ENCODE peak calls at places on chromosomes 4 and X, in eight cellular contexts. A is upper lobe of right lung, N is transverse colon, C is spleen, W is heart left ventricle, O is A549, T is suprapubic skin, U is choroid plexus epithelial cell. V is an unnamed sample.

GRCh38 chr4:93267747-93268146 is 560.8 kb upstream of the ATOH1 start:
- DNase-seq in O (no peak), N (no peak), W (no peak), C (no peak), U (no peak), T (no peak), A (no peak), V (no peak)

GRCh38 chr4:109548655-109549054 is 11.4 kb upstream of the MCUB start:
- DNase-seq in C (no peak), T (no peak), N (no peak), O (no peak), A (no peak), W (peak; percentile 31), U (peak; percentile 93), V (peak; percentile 18)

GRCh38 chr4:185534850-185535761 is at the start of gene PDLIM3:
- DNase-seq in U (no peak), N (peak; percentile 58), C (peak; percentile 75), W (peak; percentile 87), T (peak; percentile 73), A (peak; percentile 79), O (peak; percentile 21), V (no peak)

GRCh38 chrX:9279271-9279596 is 185.6 kb upstream of the TBL1X start:
- DNase-seq in N (no peak), O (no peak), A (no peak), T (no peak), C (no peak), U (peak; percentile 74), W (no peak), V (no peak)

GRCh38 chr4:52979821-52980590 is 117.9 kb downstream of the RASL11B start:
- DNase-seq in T (no peak), C (no peak), A (no peak), N (no peak), W (no peak), O (no peak), U (no peak), V (no peak)

GRCh38 chrX:32852203-32852602 is 359.1 kb downstream of the DMD start:
- DNase-seq in O (no peak), T (no peak), U (no peak), W (no peak), C (no peak), A (no peak), N (no peak), V (no peak)

GRCh38 chrX:47201545-47201944 is 7.9 kb downstream of the UBA1 start:
- DNase-seq in W (no peak), T (no peak), A (no peak), U (no peak), N (no peak), O (no peak), C (no peak), V (no peak)

GRCh38 chr4:111923786-111924185 is 221.5 kb upstream of the FAM241A start:
- DNase-seq in W (no peak), O (no peak), A (no peak), N (no peak), T (no peak), U (no peak), C (no peak), V (no peak)

GRCh38 chr4:37728064-37728463 is 41.9 kb upstream of the RELL1 start:
- DNase-seq in W (no peak), U (no peak), C (no peak), T (no peak), A (no peak), N (no peak), O (no peak), V (no peak)

GRCh38 chr4:65798498-65799127 is 128.3 kb upstream of the EPHA5 start:
- DNase-seq in N (no peak), T (no peak), A (no peak), C (no peak), U (no peak), O (no peak), W (no peak), V (no peak)

GRCh38 chr4:153152453-153153338 is 51.5 kb upstream of the TRIM2 start:
- DNase-seq in A (peak; percentile 72), W (peak; percentile 58), T (no peak), U (peak; percentile 49), C (peak; percentile 81), O (no peak), N (peak; percentile 70), V (no peak)

GRCh38 chr4:123919576-123920098 is 523.0 kb downstream of the SPRY1 start:
- DNase-seq in W (no peak), T (no peak), C (no peak), O (no peak), U (no peak), A (no peak), N (no peak), V (no peak)

GRCh38 chrX:102599950-102600579 is 750 bp downstream of the ARMCX5 start:
- DNase-seq in N (no peak), T (no peak), C (no peak), A (no peak), O (no peak), W (no peak), U (peak; percentile 56), V (no peak)

GRCh38 chr4:137420901-137421384 is 111.4 kb downstream of the PCDH18 start:
- DNase-seq in C (peak; percentile 72), T (no peak), N (no peak), O (no peak), W (no peak), U (no peak), A (no peak), V (no peak)

GRCh38 chr4:122830392-122831095 is 3.9 kb downstream of the FGF2 start:
- DNase-seq in C (no peak), A (no peak), W (no peak), N (no peak), T (no peak), U (peak; percentile 41), O (no peak), V (no peak)

GRCh38 chrX:147738260-147738659 is 173.5 kb upstream of the FMR1 start:
- DNase-seq in T (no peak), C (no peak), N (no peak), O (no peak), W (no peak), U (no peak), A (no peak), V (no peak)

GRCh38 chr4:26464420-26465095 is 25.7 kb downstream of the CCKAR start:
- DNase-seq in W (no peak), U (no peak), T (no peak), C (no peak), O (no peak), A (no peak), N (no peak), V (no peak)

DNA sequence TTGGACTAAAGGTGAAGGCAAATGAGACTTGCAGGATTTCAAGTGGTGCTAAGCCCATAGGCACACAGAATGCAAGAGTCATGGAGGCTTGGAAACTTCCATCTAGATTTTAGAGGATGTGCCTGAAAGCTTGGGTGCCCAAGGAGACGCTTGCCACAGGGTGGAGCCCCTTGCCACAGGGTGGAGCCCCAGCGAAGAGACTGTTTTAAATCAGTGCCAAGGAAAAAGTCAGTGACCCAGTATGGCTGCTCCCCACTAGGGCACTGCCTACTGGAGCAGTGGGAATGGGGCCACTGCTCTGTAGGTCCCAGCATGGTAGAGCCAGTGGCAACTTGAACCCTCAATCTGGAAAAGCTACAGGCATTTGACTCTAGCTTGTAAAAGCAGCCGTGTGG is 794.2 kb upstream of the LCORL start:
- DNase-seq in N (no peak), C (no peak), A (no peak), W (no peak), U (no peak), T (no peak), O (no peak), V (no peak)
- TF ChIP-seq CTCF in N (no peak), C (no peak), A (no peak), W (no peak), U (no peak), T (no peak), O (no peak), V (no peak)

GRCh38 chr4:85715996-85716737 is 241.2 kb downstream of the ARHGAP24 start:
- DNase-seq in N (no peak), A (no peak), C (no peak), U (no peak), O (no peak), W (no peak), T (no peak), V (no peak)
- H3K4me3 ChIP-seq in N (no peak overlapping the region), A (no peak overlapping the region), C (no peak overlapping the region), U (no peak overlapping the region), O (no peak overlapping the region), W (no peak overlapping the region), T (no peak overlapping the region), V (no peak overlapping the region)

GRCh38 chrX:55490121-55490520 is 473 bp upstream of the USP51 start:
- DNase-seq in O (no peak), C (no peak), A (no peak), W (no peak), T (no peak), N (no peak), U (no peak), V (no peak)

GRCh38 chrX:55488559-55489314 is 911 bp downstream of the USP51 start:
- DNase-seq in T (peak; percentile 72), C (peak; percentile 89), U (peak; percentile 68), W (peak; percentile 66), N (peak; percentile 60), A (peak; percentile 79), O (peak; percentile 25), V (no peak)

GRCh38 chrX:55488268-55488558 is 1.4 kb downstream of the USP51 start:
- DNase-seq in C (no peak), N (no peak), U (no peak), A (no peak), W (no peak), O (no peak), T (no peak), V (no peak)

GRCh38 chrX:55490974-55491373 is 1.3 kb upstream of the USP51 start:
- DNase-seq in O (no peak), U (no peak), N (no peak), A (no peak), W (no peak), C (no peak), T (no peak), V (no peak)

GRCh38 chrX:55489315-55490009 is at the start of gene USP51:
- DNase-seq in T (peak; percentile 67), N (peak; percentile 34), C (peak; percentile 82), U (peak; percentile 65), A (peak; percentile 73), O (peak; percentile 5), W (peak; percentile 48), V (no peak)
- TF ChIP-seq CTCF in T (no peak), N (no peak), C (peak; percentile 20), U (peak; percentile 20), A (no peak), O (peak; percentile 37), W (no peak), V (no peak)

DNA sequence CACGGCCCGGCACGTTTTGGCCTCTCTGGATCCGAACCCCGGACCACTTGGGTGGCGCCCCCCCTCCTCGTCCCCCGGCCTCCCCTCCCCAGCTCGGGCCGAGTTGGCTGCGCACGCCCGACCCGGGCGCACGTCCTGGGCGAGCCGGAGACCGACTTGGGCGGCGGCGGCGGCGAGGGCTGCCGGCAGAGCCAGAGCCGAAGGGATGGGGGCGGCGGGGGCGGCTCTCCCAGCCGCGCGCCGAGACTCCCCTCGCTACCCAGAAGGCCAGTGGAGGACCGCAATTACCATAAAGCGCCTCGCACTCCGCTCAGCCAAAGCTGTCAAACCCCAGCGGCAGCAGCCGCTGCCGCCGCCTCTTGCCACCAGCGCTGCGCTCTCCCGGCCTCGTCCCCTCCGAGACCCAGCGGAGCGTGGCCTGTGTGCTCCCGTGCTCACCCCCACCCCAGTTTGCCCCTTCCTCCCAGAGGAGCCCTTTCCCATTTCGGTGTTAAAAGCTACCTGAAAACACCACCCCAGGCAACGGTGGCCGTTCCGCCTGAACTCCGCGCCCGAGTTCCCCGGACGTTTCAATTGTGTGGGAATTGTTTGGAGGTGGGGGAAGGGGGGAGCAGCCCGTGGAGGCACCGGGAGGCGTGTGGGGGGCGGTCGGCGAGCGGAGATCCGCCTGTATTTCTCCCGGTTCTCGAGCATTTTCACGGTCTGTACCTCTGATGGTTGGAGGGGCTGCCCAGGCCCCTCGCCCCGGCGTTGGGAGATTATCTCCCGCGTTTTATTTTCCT is 697 bp upstream of the BCOR start:
- DNase-seq in N (peak; percentile 58), U (peak; percentile 56), A (peak; percentile 73), C (peak; percentile 89), T (no peak), O (peak; percentile 52), W (peak; percentile 66), V (no peak)
- H3K4me3 ChIP-seq in N (peak overlapping the region; percentile 87), U (peak overlapping the region; percentile 65), A (peak overlapping the region; percentile 67), C (peak overlapping the region; percentile 25), T (peak overlapping the region; percentile 72), O (peak overlapping the region; percentile 84), W (peak overlapping the region; percentile 63), V (peak overlapping the region; percentile 61)

V was measured in AG09309.